ENCODE peak calls at places on chromosome 2, in five cellular contexts. O is HEK293T, X is WERI-Rb-1, W is non-pigmented ciliary epithelial cell, Y is kidney tubule cell. M is an unnamed sample.

GRCh38 chr2:25339791-25340339 is 1.9 kb downstream of the DNMT3A start:
- DNase-seq in W (no peak), Y (no peak), X (peak; percentile 60), O (no peak), M (peak; percentile 62)

GRCh38 chr2:162044586-162044985 is 29.4 kb downstream of the DPP4 start:
- DNase-seq in Y (no peak), W (no peak), X (no peak), O (no peak), M (no peak)

GRCh38 chr2:20177556-20178403 is 47.1 kb downstream of the SDC1 start:
- DNase-seq in O (no peak), W (no peak), Y (no peak), X (no peak), M (no peak)

GRCh38 chr2:120653871-120654270 is 81.8 kb upstream of the GLI2 start:
- DNase-seq in W (no peak), O (no peak), X (no peak), Y (no peak), M (no peak)

GRCh38 chr2:135676031-135676430 is 65.6 kb upstream of the UBXN4 start:
- DNase-seq in X (no peak), Y (no peak), O (no peak), W (no peak), M (no peak)

GRCh38 chr2:40097691-40098376 is 318.8 kb upstream of the THUMPD2 start:
- DNase-seq in X (no peak), W (peak; percentile 76), Y (peak; percentile 25), O (no peak), M (no peak)

GRCh38 chr2:33020883-33021282 is 74.1 kb downstream of the LTBP1 start:
- DNase-seq in O (no peak), W (no peak), Y (no peak), X (no peak), M (no peak)

GRCh38 chr2:85851253-85851955 is 37.4 kb downstream of the ST3GAL5 start:
- DNase-seq in X (no peak), W (no peak), Y (peak; percentile 2), O (no peak), M (no peak)

GRCh38 chr2:28068098-28068497 is 177.6 kb downstream of the BABAM2 start:
- DNase-seq in O (peak; percentile 14), Y (no peak), W (no peak), X (no peak), M (no peak)

GRCh38 chr2:86238354-86238753 is 39.1 kb downstream of the MRPL35 start:
- DNase-seq in W (no peak), Y (peak; percentile 78), O (no peak), X (no peak), M (no peak)

M was measured in glutamatergic neuron.